ENCODE peak calls at places on chromosomes 4 and X, in eight cellular contexts. One of them, this sample, is unnamed.

GRCh38 chrX:138885886-138886285 is 174.4 kb upstream of the FGF13 start:
- DNase-seq in A549: no peak
- DNase-seq in pancreas: no peak
- DNase-seq in A172: peak; percentile 22
- DNase-seq in HFFc6: no peak
- DNase-seq in SJSA1: peak; percentile 70
- DNase-seq in stimulated activated CD8-positive, alpha-beta memory T cell treated with anti-CD3 and anti-CD28 coated beads, Interleukin-15, amount 100 ng/mL, for 24 hours: no peak
- DNase-seq in activated CD8-positive, alpha-beta memory T cell treated with anti-CD3 and anti-CD28 coated beads, Interleukin-2, amount 10 ng/mL, durations not matched to agents 7 days and 5 days: no peak
- DNase-seq in this sample: no peak

GRCh38 chr4:99841143-99841542 is 24.5 kb downstream of the DAPP1 start:
- DNase-seq in A549: no peak
- DNase-seq in pancreas: no peak
- DNase-seq in A172: no peak
- DNase-seq in HFFc6: no peak
- DNase-seq in SJSA1: no peak
- DNase-seq in stimulated activated CD8-positive, alpha-beta memory T cell treated with anti-CD3 and anti-CD28 coated beads, Interleukin-15, amount 100 ng/mL, for 24 hours: no peak
- DNase-seq in activated CD8-positive, alpha-beta memory T cell treated with anti-CD3 and anti-CD28 coated beads, Interleukin-2, amount 10 ng/mL, durations not matched to agents 7 days and 5 days: no peak
- DNase-seq in this sample: no peak

GRCh38 chr4:115873048-115873447 is 759.6 kb upstream of the NDST4 start:
- DNase-seq in A549: no peak
- DNase-seq in pancreas: no peak
- DNase-seq in A172: no peak
- DNase-seq in HFFc6: no peak
- DNase-seq in SJSA1: no peak
- DNase-seq in stimulated activated CD8-positive, alpha-beta memory T cell treated with anti-CD3 and anti-CD28 coated beads, Interleukin-15, amount 100 ng/mL, for 24 hours: no peak
- DNase-seq in activated CD8-positive, alpha-beta memory T cell treated with anti-CD3 and anti-CD28 coated beads, Interleukin-2, amount 10 ng/mL, durations not matched to agents 7 days and 5 days: no peak
- DNase-seq in this sample: no peak

GRCh38 chrX:70907900-70908299 is 611 bp downstream of the TEX11 start:
- DNase-seq in A549: peak; percentile 6
- DNase-seq in pancreas: no peak
- DNase-seq in A172: no peak
- DNase-seq in HFFc6: no peak
- DNase-seq in SJSA1: no peak
- DNase-seq in stimulated activated CD8-positive, alpha-beta memory T cell treated with anti-CD3 and anti-CD28 coated beads, Interleukin-15, amount 100 ng/mL, for 24 hours: no peak
- DNase-seq in activated CD8-positive, alpha-beta memory T cell treated with anti-CD3 and anti-CD28 coated beads, Interleukin-2, amount 10 ng/mL, durations not matched to agents 7 days and 5 days: no peak
- DNase-seq in this sample: no peak

GRCh38 chrX:39613508-39613921 is 484.2 kb downstream of the BCOR start:
- DNase-seq in A549: no peak
- DNase-seq in pancreas: peak; percentile 63
- DNase-seq in A172: no peak
- DNase-seq in HFFc6: no peak
- DNase-seq in SJSA1: no peak
- DNase-seq in stimulated activated CD8-positive, alpha-beta memory T cell treated with anti-CD3 and anti-CD28 coated beads, Interleukin-15, amount 100 ng/mL, for 24 hours: no peak
- DNase-seq in activated CD8-positive, alpha-beta memory T cell treated with anti-CD3 and anti-CD28 coated beads, Interleukin-2, amount 10 ng/mL, durations not matched to agents 7 days and 5 days: no peak
- DNase-seq in this sample: peak; percentile 20

GRCh38 chrX:100863326-100863854 is 10.8 kb downstream of the NOX1 start:
- DNase-seq in A549: no peak
- DNase-seq in pancreas: no peak
- DNase-seq in A172: no peak
- DNase-seq in HFFc6: no peak
- DNase-seq in SJSA1: no peak
- DNase-seq in stimulated activated CD8-positive, alpha-beta memory T cell treated with anti-CD3 and anti-CD28 coated beads, Interleukin-15, amount 100 ng/mL, for 24 hours: no peak
- DNase-seq in activated CD8-positive, alpha-beta memory T cell treated with anti-CD3 and anti-CD28 coated beads, Interleukin-2, amount 10 ng/mL, durations not matched to agents 7 days and 5 days: no peak
- DNase-seq in this sample: no peak

GRCh38 chrX:46628406-46629371 is 55.1 kb downstream of the CHST7 start:
- DNase-seq in A549: no peak
- DNase-seq in pancreas: no peak
- DNase-seq in A172: no peak
- DNase-seq in HFFc6: peak; percentile 47
- DNase-seq in SJSA1: peak; percentile 39
- DNase-seq in stimulated activated CD8-positive, alpha-beta memory T cell treated with anti-CD3 and anti-CD28 coated beads, Interleukin-15, amount 100 ng/mL, for 24 hours: no peak
- DNase-seq in activated CD8-positive, alpha-beta memory T cell treated with anti-CD3 and anti-CD28 coated beads, Interleukin-2, amount 10 ng/mL, durations not matched to agents 7 days and 5 days: peak; percentile 50
- DNase-seq in this sample: no peak

GRCh38 chr4:141905751-141906150 is 269.4 kb downstream of the IL15 start:
- DNase-seq in A549: no peak
- DNase-seq in pancreas: no peak
- DNase-seq in A172: peak; percentile 82
- DNase-seq in HFFc6: peak; percentile 88
- DNase-seq in SJSA1: peak; percentile 2
- DNase-seq in stimulated activated CD8-positive, alpha-beta memory T cell treated with anti-CD3 and anti-CD28 coated beads, Interleukin-15, amount 100 ng/mL, for 24 hours: no peak
- DNase-seq in activated CD8-positive, alpha-beta memory T cell treated with anti-CD3 and anti-CD28 coated beads, Interleukin-2, amount 10 ng/mL, durations not matched to agents 7 days and 5 days: no peak
- DNase-seq in this sample: no peak

GRCh38 chr4:53545238-53545637 is 46.0 kb downstream of the LNX1 start:
- DNase-seq in A549: no peak
- DNase-seq in pancreas: no peak
- DNase-seq in A172: no peak
- DNase-seq in HFFc6: no peak
- DNase-seq in SJSA1: no peak
- DNase-seq in stimulated activated CD8-positive, alpha-beta memory T cell treated with anti-CD3 and anti-CD28 coated beads, Interleukin-15, amount 100 ng/mL, for 24 hours: no peak
- DNase-seq in activated CD8-positive, alpha-beta memory T cell treated with anti-CD3 and anti-CD28 coated beads, Interleukin-2, amount 10 ng/mL, durations not matched to agents 7 days and 5 days: no peak
- DNase-seq in this sample: no peak

GRCh38 chrX:140701480-140701879 is 8.1 kb upstream of the LINC00632 start:
- DNase-seq in A549: peak; percentile 45
- DNase-seq in pancreas: no peak
- DNase-seq in A172: no peak
- DNase-seq in HFFc6: no peak
- DNase-seq in SJSA1: no peak
- DNase-seq in stimulated activated CD8-positive, alpha-beta memory T cell treated with anti-CD3 and anti-CD28 coated beads, Interleukin-15, amount 100 ng/mL, for 24 hours: no peak
- DNase-seq in activated CD8-positive, alpha-beta memory T cell treated with anti-CD3 and anti-CD28 coated beads, Interleukin-2, amount 10 ng/mL, durations not matched to agents 7 days and 5 days: no peak
- DNase-seq in this sample: peak; percentile 2

GRCh38 chr4:57103051-57103450 is 7.1 kb downstream of the IGFBP7 start:
- DNase-seq in A549: no peak
- DNase-seq in pancreas: no peak
- DNase-seq in A172: no peak
- DNase-seq in HFFc6: no peak
- DNase-seq in SJSA1: peak; percentile 48
- DNase-seq in stimulated activated CD8-positive, alpha-beta memory T cell treated with anti-CD3 and anti-CD28 coated beads, Interleukin-15, amount 100 ng/mL, for 24 hours: no peak
- DNase-seq in activated CD8-positive, alpha-beta memory T cell treated with anti-CD3 and anti-CD28 coated beads, Interleukin-2, amount 10 ng/mL, durations not matched to agents 7 days and 5 days: no peak
- DNase-seq in this sample: no peak

GRCh38 chr4:177008836-177009501 is 216.2 kb upstream of the VEGFC start:
- DNase-seq in A549: no peak
- DNase-seq in pancreas: no peak
- DNase-seq in A172: no peak
- DNase-seq in HFFc6: no peak
- DNase-seq in SJSA1: no peak
- DNase-seq in stimulated activated CD8-positive, alpha-beta memory T cell treated with anti-CD3 and anti-CD28 coated beads, Interleukin-15, amount 100 ng/mL, for 24 hours: no peak
- DNase-seq in activated CD8-positive, alpha-beta memory T cell treated with anti-CD3 and anti-CD28 coated beads, Interleukin-2, amount 10 ng/mL, durations not matched to agents 7 days and 5 days: no peak
- DNase-seq in this sample: no peak

GRCh38 chr4:146846882-146847281 is 98.8 kb downstream of the TTC29 start:
- DNase-seq in A549: no peak
- DNase-seq in pancreas: no peak
- DNase-seq in A172: no peak
- DNase-seq in HFFc6: no peak
- DNase-seq in SJSA1: no peak
- DNase-seq in stimulated activated CD8-positive, alpha-beta memory T cell treated with anti-CD3 and anti-CD28 coated beads, Interleukin-15, amount 100 ng/mL, for 24 hours: no peak
- DNase-seq in activated CD8-positive, alpha-beta memory T cell treated with anti-CD3 and anti-CD28 coated beads, Interleukin-2, amount 10 ng/mL, durations not matched to agents 7 days and 5 days: no peak
- DNase-seq in this sample: no peak